ENCODE peak calls at places on chromosomes 3 and 15, in nine cellular contexts. J, C, T, Y, L, M, B, U and N are unnamed samples.

GRCh38 chr3:128367726-128368125 is 99.0 kb downstream of the DNAJB8 start:
- DNase-seq in L (peak), Y (no peak), U (no peak), M (no peak), J (peak), T (no peak), B (no peak), C (no peak), N (no peak)

GRCh38 chr3:18079739-18080138 is 337.3 kb upstream of the TBC1D5 start:
- DNase-seq in B (peak), C (no peak), Y (no peak), L (no peak), J (no peak), U (no peak), T (no peak), M (no peak), N (no peak)

GRCh38 chr3:17187589-17188184 is 302.9 kb downstream of the PLCL2 start:
- DNase-seq in L (peak), Y (no peak), M (no peak), U (no peak), J (no peak), B (no peak), T (no peak), C (no peak), N (no peak)

GRCh38 chr3:58345457-58345856 is 12.8 kb downstream of the PXK start:
- DNase-seq in U (no peak), T (no peak), C (no peak), M (no peak), J (no peak), Y (no peak), L (no peak), B (peak), N (no peak)

GRCh38 chr15:64699767-64700388 is 75.5 kb downstream of the RBPMS2 start:
- DNase-seq in C (no peak), T (no peak), Y (peak), M (no peak), L (peak), J (no peak), B (peak), U (no peak), N (no peak)

GRCh38 chr15:98124576-98124975 is 164.1 kb downstream of the ARRDC4 start:
- DNase-seq in C (no peak), T (no peak), Y (no peak), U (no peak), B (peak), J (no peak), L (no peak), M (no peak), N (no peak)

GRCh38 chr3:9820944-9821343 is 10.9 kb downstream of the TTLL3 start:
- DNase-seq in B (peak), M (no peak), J (no peak), L (peak), Y (no peak), T (no peak), C (no peak), U (no peak), N (no peak)

GRCh38 chr15:70852501-70853269 is 1.3 kb downstream of the LARP6 start:
- DNase-seq in Y (no peak), C (no peak), U (no peak), L (no peak), M (no peak), T (no peak), J (no peak), B (peak), N (no peak)

GRCh38 chr3:28924744-28925360 is 356.0 kb upstream of the RBMS3 start:
- DNase-seq in Y (no peak), B (peak), T (no peak), M (no peak), L (no peak), U (no peak), J (peak), C (no peak), N (no peak)

GRCh38 chr3:182794455-182794773 is 1.1 kb downstream of the ATP11B start:
- DNase-seq in B (no peak), C (no peak), T (no peak), M (no peak), J (no peak), L (no peak), Y (no peak), U (no peak), N (no peak)